ENCODE peak calls at places on chromosomes 6 and 20, in four cellular contexts. E is cardiac fibroblast, J is left ventricle myocardium inferior, M is transverse colon. S is an unnamed sample.

GRCh38 chr20:64140421-64140820 is 23.8 kb upstream of the MYT1 start:
- DNase-seq in M (no peak), J (no peak), E (no peak), S (no peak)

GRCh38 chr6:121437861-121438651 is 2.6 kb downstream of the GJA1 start:
- DNase-seq in J (peak), M (no peak), E (peak), S (peak)

GRCh38 chr20:36063916-36064660 is 90.5 kb upstream of the EPB41L1 start:
- DNase-seq in J (no peak), E (no peak), M (no peak), S (peak)

GRCh38 chr6:112247275-112247674 is 7.1 kb downstream of the LAMA4 start:
- DNase-seq in J (no peak), E (no peak), M (no peak), S (no peak)

GRCh38 chr20:36542019-36542488 is 735 bp downstream of the MYL9 start:
- DNase-seq in E (peak), J (no peak), M (peak), S (peak)

GRCh38 chr6:136079701-136080565 is 170.2 kb downstream of the MTFR2 start:
- DNase-seq in E (peak), M (no peak), J (no peak), S (no peak)

GRCh38 chr6:111804627-111805235 is 68.5 kb downstream of the FYN start:
- DNase-seq in J (no peak), M (peak), E (peak), S (peak)

GRCh38 chr6:104187616-104188015 is 672.1 kb downstream of the HACE1 start:
- DNase-seq in J (no peak), E (no peak), M (no peak), S (no peak)

GRCh38 chr6:158475344-158476302 is 84.3 kb upstream of the TMEM181 start:
- DNase-seq in E (peak), M (peak), J (no peak), S (peak)